ENCODE peak calls at places on chromosome 22, in seven cellular contexts. U is iPS DF 6.9, K is tibial nerve, B is psoas muscle, C is heart left ventricle, O is spleen, Q is GM23248. W is an unnamed sample.

GRCh38 chr22:22691716-22692701 is 47.6 kb downstream of the GGTLC2 start:
- DNase-seq in U (no peak), K (no peak), B (no peak), C (no peak), O (no peak), Q (peak; percentile 44), W (no peak)

GRCh38 chr22:44329179-44329796 is 16.5 kb upstream of the SHISAL1 start:
- DNase-seq in U (no peak), K (no peak), B (no peak), C (no peak), O (no peak), Q (peak; percentile 40), W (no peak)

GRCh38 chr22:44363980-44364749 is 51.4 kb upstream of the SHISAL1 start:
- DNase-seq in U (no peak), K (no peak), B (peak; percentile 57), C (peak; percentile 79), O (peak; percentile 58), Q (peak; percentile 32), W (peak; percentile 30)

GRCh38 chr22:49210606-49211005 is 617.1 kb downstream of the BRD1 start:
- DNase-seq in U (no peak), K (no peak), B (no peak), C (no peak), O (peak; percentile 32), Q (no peak), W (peak; percentile 10)

GRCh38 chr22:40241200-40241763 is 63.6 kb downstream of the TNRC6B start:
- DNase-seq in U (no peak), K (no peak), B (no peak), C (no peak), O (no peak), Q (no peak), W (no peak)

GRCh38 chr22:41620646-41621098 is at the start of gene DESI1:
- DNase-seq in U (no peak), K (peak; percentile 24), B (no peak), C (no peak), O (peak; percentile 99), Q (peak; percentile 55), W (no peak)

GRCh38 chr22:36352775-36353507 is 34.8 kb downstream of the MYH9 start:
- DNase-seq in U (no peak), K (peak; percentile 81), B (peak; percentile 68), C (peak; percentile 82), O (no peak), Q (no peak), W (peak; percentile 55)

GRCh38 chr22:32904044-32904443 is 102.5 kb downstream of the TIMP3 start:
- DNase-seq in U (no peak), K (no peak), B (no peak), C (peak; percentile 33), O (no peak), Q (peak; percentile 66), W (no peak)

GRCh38 chr22:35749808-35750207 is 32.1 kb downstream of the APOL5 start:
- DNase-seq in U (no peak), K (no peak), B (no peak), C (no peak), O (no peak), Q (no peak), W (no peak)

GRCh38 chr22:39266398-39267030 is 21.7 kb upstream of the PDGFB start:
- DNase-seq in U (no peak), K (no peak), B (no peak), C (peak; percentile 57), O (no peak), Q (peak; percentile 43), W (no peak)

GRCh38 chr22:47618611-47619010 is 856.2 kb downstream of the TBC1D22A start:
- DNase-seq in U (no peak), K (no peak), B (no peak), C (no peak), O (peak; percentile 54), Q (no peak), W (no peak)

GRCh38 chr22:17411213-17411612 is 42.0 kb downstream of the CECR2 start:
- DNase-seq in U (no peak), K (no peak), B (no peak), C (peak; percentile 61), O (no peak), Q (no peak), W (no peak)

GRCh38 chr22:28629420-28630184 is 50.0 kb downstream of the TTC28 start:
- DNase-seq in U (no peak), K (no peak), B (no peak), C (no peak), O (no peak), Q (peak; percentile 9), W (no peak)

GRCh38 chr22:26289486-26290250 is 120.4 kb downstream of the SEZ6L start:
- DNase-seq in U (no peak), K (no peak), B (no peak), C (no peak), O (no peak), Q (no peak), W (no peak)

GRCh38 chr22:19448739-19449421 is 1.4 kb upstream of the C22orf39 start:
- DNase-seq in U (no peak), K (no peak), B (no peak), C (no peak), O (no peak), Q (no peak), W (no peak)

GRCh38 chr22:19449422-19449767 is 1.9 kb upstream of the C22orf39 start:
- DNase-seq in U (no peak), K (no peak), B (no peak), C (no peak), O (no peak), Q (no peak), W (no peak)

GRCh38 chr22:19451570-19451969 is 4.1 kb upstream of the C22orf39 start:
- DNase-seq in U (no peak), K (no peak), B (no peak), C (no peak), O (no peak), Q (no peak), W (no peak)

GRCh38 chr22:19448076-19448607 is 631 bp upstream of the C22orf39 start:
- DNase-seq in U (no peak), K (no peak), B (no peak), C (peak; percentile 40), O (no peak), Q (peak; percentile 88), W (no peak)

GRCh38 chr22:19450363-19451175 is 3.1 kb upstream of the C22orf39 start:
- DNase-seq in U (no peak), K (no peak), B (no peak), C (no peak), O (no peak), Q (no peak), W (no peak)
- H3K36me3 ChIP-seq in U (peaks cover 9% of the 10 kb centered on the region), K (no peaks in the 10 kb centered on the region), B (peaks cover 12% of the 10 kb centered on the region), C (peaks cover 63% of the 10 kb centered on the region), O (peaks cover 59% of the 10 kb centered on the region), Q (peaks cover 26% of the 10 kb centered on the region), W (peaks cover 53% of the 10 kb centered on the region)

DNA sequence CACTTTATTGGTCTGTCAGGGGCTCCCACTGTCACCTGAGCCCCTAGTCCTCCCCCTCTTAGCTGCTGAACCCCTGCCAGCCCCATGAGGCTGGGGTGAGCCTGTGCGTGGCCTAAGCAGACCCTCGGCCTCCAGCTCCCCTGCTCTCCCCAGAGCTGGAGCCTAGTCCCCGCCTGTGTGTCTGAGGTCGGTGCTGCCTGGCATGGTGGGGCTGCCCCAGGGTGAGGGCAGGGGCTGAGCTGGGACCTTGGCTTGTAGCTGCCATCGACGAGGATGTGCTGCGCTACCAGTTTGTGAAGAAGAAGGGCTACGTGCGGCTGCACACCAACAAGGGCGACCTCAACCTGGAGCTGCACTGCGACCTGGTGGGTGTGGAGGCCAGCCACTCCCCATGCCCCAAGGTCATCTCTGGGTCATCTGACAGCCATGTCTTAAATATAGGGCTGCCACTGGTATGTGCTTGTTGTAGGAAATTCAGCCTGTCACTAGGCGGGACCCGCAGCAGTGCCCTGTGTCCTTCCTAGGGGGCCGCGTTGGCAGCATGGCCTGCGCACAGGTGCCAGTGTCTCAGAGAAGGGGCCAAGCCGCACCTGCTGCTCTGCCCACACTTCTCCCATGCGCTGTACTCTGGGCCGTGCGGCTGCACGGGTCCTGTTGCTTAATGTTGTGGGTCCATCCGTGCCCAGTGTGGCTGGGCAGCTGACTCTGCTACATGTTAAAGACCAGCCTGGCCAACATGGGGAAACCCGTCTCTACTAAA is 21.0 kb downstream of the PPIL2 start:
- DNase-seq in U (no peak), K (no peak), B (no peak), C (no peak), O (no peak), Q (no peak), W (no peak)
- H3K36me3 ChIP-seq in U (peaks cover 8% of the 10 kb centered on the region), K (peaks cover 2% of the 10 kb centered on the region), B (no peaks in the 10 kb centered on the region), C (peaks cover 85% of the 10 kb centered on the region), O (peaks cover 100% of the 10 kb centered on the region), Q (peaks cover 7% of the 10 kb centered on the region), W (peaks cover 93% of the 10 kb centered on the region)

DNA sequence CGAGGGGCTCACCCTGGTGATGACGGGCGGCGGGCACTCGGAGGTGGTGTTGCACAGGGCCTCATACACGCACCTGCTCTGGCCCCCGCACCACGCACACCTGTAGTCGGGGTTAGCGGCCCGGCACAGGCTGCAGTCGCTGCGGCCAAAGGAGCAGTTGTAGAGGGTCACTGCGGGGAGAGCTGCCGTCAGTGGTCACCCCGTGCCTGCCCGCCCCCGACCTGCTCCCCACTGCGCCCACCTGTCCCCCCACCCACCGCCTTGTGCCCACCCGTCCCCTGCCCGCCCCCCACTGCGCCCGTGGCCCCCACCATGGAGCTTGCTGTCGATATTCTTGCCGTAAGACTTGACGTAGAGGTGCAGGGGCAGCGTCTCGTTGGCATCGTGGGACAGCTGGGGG is 13.6 kb upstream of the MAPK11 start:
- DNase-seq in U (no peak), K (no peak), B (no peak), C (no peak), O (no peak), Q (no peak), W (no peak)
- H3K36me3 ChIP-seq in U (peaks cover 59% of the 10 kb centered on the region), K (peaks cover 25% of the 10 kb centered on the region), B (no peaks in the 10 kb centered on the region), C (peaks cover 89% of the 10 kb centered on the region), O (peaks cover 97% of the 10 kb centered on the region), Q (peaks cover 25% of the 10 kb centered on the region), W (peaks cover 95% of the 10 kb centered on the region)

GRCh38 chr22:20571078-20571503 is 63.7 kb downstream of the MED15 start:
- DNase-seq in U (no peak), K (no peak), B (no peak), C (peak; percentile 13), O (peak; percentile 71), Q (no peak), W (no peak)

GRCh38 chr22:20572132-20572802 is 64.9 kb downstream of the MED15 start:
- DNase-seq in U (no peak), K (no peak), B (no peak), C (no peak), O (peak; percentile 24), Q (no peak), W (no peak)

GRCh38 chr22:20573176-20573829 is 65.9 kb downstream of the MED15 start:
- DNase-seq in U (no peak), K (no peak), B (no peak), C (no peak), O (peak; percentile 19), Q (no peak), W (no peak)

GRCh38 chr22:20569059-20570058 is 61.9 kb downstream of the MED15 start:
- DNase-seq in U (no peak), K (peak; percentile 69), B (peak; percentile 82), C (peak; percentile 71), O (peak; percentile 89), Q (peak; percentile 99), W (peak; percentile 90)

GRCh38 chr22:20571531-20572007 is 64.2 kb downstream of the MED15 start:
- DNase-seq in U (no peak), K (no peak), B (peak; percentile 64), C (no peak), O (peak; percentile 89), Q (peak; percentile 64), W (no peak)
- H3K36me3 ChIP-seq in U (peaks cover 24% of the 10 kb centered on the region), K (peaks cover 10% of the 10 kb centered on the region), B (peaks cover 25% of the 10 kb centered on the region), C (peaks cover 90% of the 10 kb centered on the region), O (peaks cover 100% of the 10 kb centered on the region), Q (peaks cover 61% of the 10 kb centered on the region), W (peaks cover 96% of the 10 kb centered on the region)

W was measured in lower lobe of right lung.